ENCODE peak calls at places on chromosomes 5 and 9, in five cellular contexts. O is Kasumi-1; I is aorta; E is SW480; N is activated effector memory CD4-positive, alpha-beta T cell treated with anti-CD3 and anti-CD28 coated beads, Interleukin-2, amount 50 U/mL, for 16 hours. Z is an unnamed sample.

GRCh38 chr9:97475079-97475478 is 26.4 kb upstream of the TMOD1 start:
- DNase-seq in O (no peak), I (no peak), E (no peak), N (no peak), Z (peak; percentile 85)

GRCh38 chr9:112091805-112092204 is 83.3 kb downstream of the SUSD1 start:
- DNase-seq in O (no peak), I (no peak), E (peak; percentile 8), N (no peak), Z (no peak)

GRCh38 chr9:120252248-120252647 is 327.7 kb downstream of the CDK5RAP2 start:
- DNase-seq in O (no peak), I (no peak), E (no peak), N (no peak), Z (no peak)

GRCh38 chr9:91760906-91761305 is 189.1 kb downstream of the ROR2 start:
- DNase-seq in O (no peak), I (no peak), E (peak; percentile 79), N (no peak), Z (no peak)

GRCh38 chr9:2559212-2560152 is 62.1 kb upstream of the VLDLR start:
- DNase-seq in O (no peak), I (peak; percentile 81), E (no peak), N (no peak), Z (peak; percentile 80)

GRCh38 chr9:91422832-91423711 is 560 bp downstream of the NFIL3 start:
- DNase-seq in O (peak; percentile 28), I (peak; percentile 85), E (peak; percentile 69), N (peak; percentile 84), Z (peak; percentile 52)

GRCh38 chr5:148957591-148958202 is 105.2 kb downstream of the SH3TC2 start:
- DNase-seq in O (peak; percentile 37), I (no peak), E (peak; percentile 43), N (peak; percentile 74), Z (no peak)

GRCh38 chr5:168085321-168086040 is 206.0 kb upstream of the WWC1 start:
- DNase-seq in O (no peak), I (no peak), E (no peak), N (no peak), Z (no peak)

GRCh38 chr9:135077497-135078200 is 9.8 kb upstream of the OLFM1 start:
- DNase-seq in O (no peak), I (no peak), E (peak; percentile 44), N (peak; percentile 50), Z (no peak)

GRCh38 chr9:135960328-135961276 is 571 bp downstream of the UBAC1 start:
- DNase-seq in O (peak; percentile 42), I (no peak), E (no peak), N (no peak), Z (no peak)

GRCh38 chr5:181243020-181243520 is 636 bp downstream of the RACK1 start:
- DNase-seq in O (no peak), I (peak; percentile 81), E (no peak), N (no peak), Z (no peak)

GRCh38 chr5:3269400-3270169 is 326.0 kb upstream of the IRX1 start:
- DNase-seq in O (no peak), I (no peak), E (no peak), N (no peak), Z (no peak)

GRCh38 chr5:126868961-126869451 is 92.1 kb downstream of the LMNB1 start:
- DNase-seq in O (no peak), I (no peak), E (no peak), N (no peak), Z (no peak)

GRCh38 chr9:113969343-113969742 is 93.2 kb downstream of the ZNF618 start:
- DNase-seq in O (no peak), I (no peak), E (no peak), N (no peak), Z (no peak)

GRCh38 chr5:51997908-51998307 is 614.7 kb downstream of the ISL1 start:
- DNase-seq in O (no peak), I (no peak), E (peak; percentile 8), N (no peak), Z (no peak)

GRCh38 chr9:135555203-135555602 is 6.4 kb upstream of the PAEP start:
- DNase-seq in O (no peak), I (no peak), E (peak; percentile 36), N (no peak), Z (no peak)

GRCh38 chr5:173680660-173681242 is 64.3 kb upstream of the BOD1 start:
- DNase-seq in O (no peak), I (no peak), E (no peak), N (no peak), Z (no peak)

GRCh38 chr5:6491548-6492290 is 43.1 kb downstream of the UBE2QL1 start:
- DNase-seq in O (no peak), I (no peak), E (no peak), N (no peak), Z (no peak)

GRCh38 chr5:71757590-71758543 is 38.8 kb downstream of the CARTPT start:
- DNase-seq in O (peak; percentile 72), I (peak; percentile 75), E (peak; percentile 62), N (peak; percentile 72), Z (peak; percentile 18)

GRCh38 chr5:14250094-14250777 is 107.1 kb downstream of the TRIO start:
- DNase-seq in O (peak; percentile 41), I (peak; percentile 85), E (peak; percentile 34), N (no peak), Z (no peak)

GRCh38 chr5:153480401-153480800 is 10.1 kb upstream of the GRIA1 start:
- DNase-seq in O (no peak), I (no peak), E (no peak), N (no peak), Z (no peak)

GRCh38 chr9:96376926-96377874 is 6.3 kb downstream of the SLC35D2 start:
- DNase-seq in O (no peak), I (no peak), E (peak; percentile 18), N (no peak), Z (peak; percentile 60)

GRCh38 chr9:90972057-90972456 is 170.4 kb downstream of the SYK start:
- DNase-seq in O (no peak), I (no peak), E (no peak), N (no peak), Z (no peak)

GRCh38 chr5:132001647-132002561 is 9.6 kb downstream of the ACSL6 start:
- DNase-seq in O (no peak), I (peak; percentile 62), E (peak; percentile 56), N (no peak), Z (peak; percentile 6)

GRCh38 chr5:88956416-88956815 is 73.4 kb upstream of the MEF2C start:
- DNase-seq in O (no peak), I (no peak), E (peak; percentile 31), N (no peak), Z (no peak)

GRCh38 chr5:159504857-159505304 is 174.6 kb upstream of the IL12B start:
- DNase-seq in O (no peak), I (no peak), E (peak; percentile 18), N (no peak), Z (peak; percentile 72)

GRCh38 chr5:16455670-16456069 is 9.9 kb downstream of the ZNF622 start:
- DNase-seq in O (no peak), I (no peak), E (no peak), N (no peak), Z (no peak)

GRCh38 chr5:148781771-148782170 is 44.6 kb upstream of the ADRB2 start:
- DNase-seq in O (peak; percentile 60), I (no peak), E (no peak), N (no peak), Z (no peak)

GRCh38 chr5:129361441-129362025 is 98.6 kb upstream of the ADAMTS19 start:
- DNase-seq in O (peak; percentile 44), I (no peak), E (peak; percentile 53), N (no peak), Z (no peak)

GRCh38 chr9:4038182-4038723 is 261.6 kb downstream of the GLIS3 start:
- DNase-seq in O (no peak), I (no peak), E (peak; percentile 2), N (no peak), Z (peak; percentile 45)

GRCh38 chr5:97534166-97534565 is 351.1 kb upstream of the RIOK2 start:
- DNase-seq in O (peak; percentile 55), I (no peak), E (peak; percentile 89), N (no peak), Z (peak; percentile 67)

GRCh38 chr9:86324901-86325300 is 29.3 kb downstream of the TUT7 start:
- DNase-seq in O (no peak), I (no peak), E (no peak), N (no peak), Z (no peak)

GRCh38 chr9:98897745-98898144 is 46.0 kb upstream of the COL15A1 start:
- DNase-seq in O (no peak), I (no peak), E (no peak), N (no peak), Z (no peak)

GRCh38 chr5:10702911-10703491 is 58.0 kb downstream of the DAP start:
- DNase-seq in O (no peak), I (no peak), E (no peak), N (no peak), Z (no peak)